ENCODE peak calls at places on chromosomes 5 and 9, in eight cellular contexts. Z is transverse colon, R is psoas muscle, E is Peyer's patch, D is lung, B is adrenal gland, L is right lobe of liver, K is colonic mucosa. U is an unnamed sample.

GRCh38 chr9:117355542-117355941 is 59.3 kb downstream of the ASTN2 start:
- DNase-seq in Z (no peak), R (no peak), E (no peak), D (no peak), B (no peak), L (no peak), K (no peak), U (no peak)

GRCh38 chr5:142685418-142686209 is at the start of gene FGF1:
- DNase-seq in Z (no peak), R (no peak), E (no peak), D (no peak), B (no peak), L (no peak), K (no peak), U (peak)

GRCh38 chr5:133853972-133854371 is 114.5 kb downstream of the C5orf15 start:
- DNase-seq in Z (no peak), R (no peak), E (no peak), D (no peak), B (no peak), L (no peak), K (no peak), U (no peak)

GRCh38 chr5:175826980-175827379 is 44.4 kb upstream of the CPLX2 start:
- DNase-seq in Z (no peak), R (no peak), E (no peak), D (no peak), B (no peak), L (no peak), K (no peak), U (no peak)

GRCh38 chr9:136538599-136539426 is 7.0 kb downstream of the NOTCH1 start:
- DNase-seq in Z (peak), R (no peak), E (peak), D (no peak), B (peak), L (no peak), K (peak), U (no peak)

GRCh38 chr5:153960269-153961215 is 78.2 kb downstream of the FAM114A2 start:
- DNase-seq in Z (no peak), R (no peak), E (no peak), D (no peak), B (no peak), L (no peak), K (no peak), U (no peak)

GRCh38 chr9:126126012-126126411 is 200.6 kb upstream of the MVB12B start:
- DNase-seq in Z (no peak), R (no peak), E (no peak), D (peak), B (no peak), L (peak), K (no peak), U (no peak)

GRCh38 chr5:73486119-73486899 is 11.9 kb upstream of the BTF3 start:
- DNase-seq in Z (no peak), R (no peak), E (no peak), D (no peak), B (no peak), L (no peak), K (no peak), U (no peak)

GRCh38 chr5:140563554-140563953 is 844 bp downstream of the APBB3 start:
- DNase-seq in Z (peak), R (no peak), E (no peak), D (no peak), B (no peak), L (no peak), K (no peak), U (no peak)

GRCh38 chr5:135232958-135233357 is 166.1 kb downstream of the MACROH2A1 start:
- DNase-seq in Z (no peak), R (peak), E (no peak), D (no peak), B (peak), L (no peak), K (no peak), U (peak)

GRCh38 chr5:59525310-59525709 is 368.2 kb downstream of the PDE4D start:
- DNase-seq in Z (no peak), R (no peak), E (no peak), D (no peak), B (no peak), L (no peak), K (no peak), U (no peak)

GRCh38 chr9:110668528-110669167 is at the start of gene MUSK:
- DNase-seq in Z (no peak), R (no peak), E (no peak), D (no peak), B (no peak), L (no peak), K (no peak), U (no peak)

GRCh38 chr9:134883040-134883782 is 2.6 kb downstream of the FCN2 start:
- DNase-seq in Z (no peak), R (no peak), E (no peak), D (no peak), B (peak), L (no peak), K (no peak), U (no peak)

GRCh38 chr9:134879664-134880483 is 736 bp upstream of the FCN2 start:
- DNase-seq in Z (no peak), R (no peak), E (peak), D (no peak), B (peak), L (peak), K (no peak), U (no peak)

GRCh38 chr9:134882204-134882785 is 1.7 kb downstream of the FCN2 start:
- DNase-seq in Z (no peak), R (no peak), E (no peak), D (no peak), B (no peak), L (no peak), K (no peak), U (no peak)

GRCh38 chr9:134880484-134881312 is at the start of gene FCN2:
- DNase-seq in Z (no peak), R (no peak), E (no peak), D (no peak), B (peak), L (no peak), K (no peak), U (no peak)

DNA sequence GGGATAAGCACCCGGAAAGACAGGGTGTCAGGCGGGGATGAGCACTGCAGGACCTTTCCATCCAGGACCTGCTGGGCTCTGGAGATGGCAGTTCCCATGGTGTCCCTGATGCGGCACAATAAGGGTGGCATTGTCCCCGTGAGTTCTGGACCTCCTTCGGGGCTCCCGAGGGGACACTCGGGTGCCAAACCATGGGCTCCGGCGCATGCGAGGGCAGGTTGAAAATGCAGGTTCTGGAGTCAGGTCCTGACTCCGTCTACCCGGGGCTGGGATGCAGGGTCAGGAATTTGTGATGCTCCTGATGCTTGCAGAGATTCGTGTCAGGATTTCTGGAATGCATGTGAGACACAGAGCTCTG is 682 bp downstream of the FCN2 start:
- DNase-seq in Z (no peak), R (no peak), E (no peak), D (no peak), B (peak), L (no peak), K (no peak), U (no peak)
- TF ChIP-seq CTCF in Z (no peak), R (no peak), E (no peak), D (no peak), B (no peak), L (no peak), K (no peak), U (no peak)

GRCh38 chr9:127796899-127797370 is 5.7 kb upstream of the FPGS start:
- DNase-seq in Z (no peak), R (no peak), E (peak), D (no peak), B (no peak), L (no peak), K (no peak), U (no peak)
- H3K27ac ChIP-seq in Z (peak), R (peak), E (peak), D (peak), B (peak), L (peak), K (no peak), U (no peak)

GRCh38 chr5:38445374-38446028 is 110.9 kb downstream of the LIFR start:
- DNase-seq in Z (no peak), R (peak), E (no peak), D (no peak), B (no peak), L (no peak), K (no peak), U (no peak)
- H3K4me3 ChIP-seq in Z (no peak), R (peak), E (no peak), D (no peak), B (no peak), L (no peak), K (no peak), U (no peak)

GRCh38 chr9:20271107-20271506 is 351.2 kb downstream of the MLLT3 start:
- DNase-seq in Z (no peak), R (no peak), E (no peak), D (no peak), B (no peak), L (no peak), K (no peak), U (no peak)
- TF ChIP-seq CTCF in Z (no peak), R (no peak), E (no peak), D (no peak), B (no peak), L (no peak), K (no peak), U (no peak)

GRCh38 chr9:89179920-89180667 is 1.5 kb upstream of the SHC3 start:
- DNase-seq in Z (peak), R (peak), E (peak), D (peak), B (peak), L (peak), K (peak), U (peak)

GRCh38 chr9:89177021-89177400 is 1.6 kb downstream of the SHC3 start:
- DNase-seq in Z (no peak), R (no peak), E (no peak), D (no peak), B (no peak), L (no peak), K (no peak), U (no peak)

GRCh38 chr9:89179535-89179919 is 909 bp upstream of the SHC3 start:
- DNase-seq in Z (no peak), R (no peak), E (no peak), D (no peak), B (no peak), L (no peak), K (no peak), U (no peak)

GRCh38 chr9:89177401-89178161 is 1.0 kb downstream of the SHC3 start:
- DNase-seq in Z (no peak), R (no peak), E (no peak), D (no peak), B (peak), L (no peak), K (no peak), U (no peak)

DNA sequence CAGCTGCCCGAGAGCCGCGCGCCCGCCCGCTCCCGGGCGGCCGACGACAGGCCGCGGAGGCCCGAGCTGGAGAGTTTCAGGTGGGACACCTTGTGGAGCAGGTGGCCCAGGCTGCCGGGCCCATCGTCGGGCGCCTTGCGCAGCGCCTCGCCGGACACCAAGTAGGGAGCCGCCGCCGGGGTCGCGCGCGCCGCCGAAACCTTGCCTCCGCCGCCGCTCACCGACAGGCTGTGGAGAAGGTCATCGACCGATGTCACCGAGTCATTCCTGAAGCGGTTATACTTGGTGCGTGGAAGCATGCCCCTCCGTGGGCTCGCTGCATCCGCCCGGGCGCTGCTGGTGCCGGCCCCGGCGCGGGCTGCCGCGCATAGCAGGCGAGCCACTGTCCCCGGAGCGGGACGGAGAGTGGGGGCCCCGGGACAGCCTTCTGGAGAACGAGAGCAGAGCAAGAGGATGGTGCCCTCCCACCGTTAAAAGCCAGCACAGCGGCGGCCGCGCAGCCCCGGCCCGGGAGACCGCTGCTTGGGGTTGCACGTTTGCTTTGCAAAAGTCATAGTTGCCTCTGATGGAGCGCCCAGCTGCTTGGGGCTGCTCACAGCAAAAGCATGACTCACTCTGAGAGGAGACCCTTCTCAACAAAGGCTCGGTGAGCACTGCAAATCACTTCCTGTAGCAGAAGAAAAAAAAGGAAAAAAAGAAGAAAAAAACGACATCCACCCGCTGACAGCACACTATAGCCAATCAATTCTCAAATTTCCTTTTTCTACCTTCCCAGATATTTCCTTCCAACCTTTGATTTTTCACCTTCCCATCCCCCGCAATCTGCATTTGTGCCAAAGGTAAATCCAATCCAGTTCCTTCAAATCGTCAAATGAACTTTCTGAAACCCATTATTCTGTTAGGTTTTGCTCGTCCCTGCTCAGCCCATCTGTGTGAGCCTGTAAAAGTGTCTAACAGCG is at the start of gene SHC3:
- DNase-seq in Z (no peak), R (no peak), E (no peak), D (no peak), B (peak), L (no peak), K (no peak), U (no peak)
- H3K27ac ChIP-seq in Z (peak), R (peak), E (peak), D (peak), B (peak), L (peak), K (peak), U (peak)

DNA sequence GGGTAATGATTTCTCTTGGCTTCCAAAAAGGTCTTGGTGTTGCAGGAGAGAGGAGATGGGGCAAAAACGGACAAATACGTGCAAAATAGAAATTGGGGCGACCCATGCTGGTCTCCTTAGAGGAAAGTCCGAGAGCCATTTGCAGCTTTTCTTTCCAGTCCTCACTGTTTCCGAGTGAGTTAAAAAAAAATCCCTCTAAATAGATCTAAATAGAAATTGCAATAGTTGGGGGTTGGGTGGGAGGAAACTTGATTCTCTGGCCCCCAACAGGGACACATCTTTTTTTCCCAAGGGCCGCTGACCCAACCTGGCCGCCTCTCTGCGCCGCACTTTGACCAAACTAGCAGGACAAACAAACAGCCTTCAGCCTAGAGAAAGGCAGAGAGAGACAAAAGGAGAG is 2.8 kb upstream of the NKX2-5 start:
- DNase-seq in Z (no peak), R (no peak), E (no peak), D (no peak), B (no peak), L (no peak), K (no peak), U (no peak)
- H3K4me3 ChIP-seq in Z (no peak), R (peak), E (no peak), D (no peak), B (no peak), L (no peak), K (no peak), U (no peak)

DNA sequence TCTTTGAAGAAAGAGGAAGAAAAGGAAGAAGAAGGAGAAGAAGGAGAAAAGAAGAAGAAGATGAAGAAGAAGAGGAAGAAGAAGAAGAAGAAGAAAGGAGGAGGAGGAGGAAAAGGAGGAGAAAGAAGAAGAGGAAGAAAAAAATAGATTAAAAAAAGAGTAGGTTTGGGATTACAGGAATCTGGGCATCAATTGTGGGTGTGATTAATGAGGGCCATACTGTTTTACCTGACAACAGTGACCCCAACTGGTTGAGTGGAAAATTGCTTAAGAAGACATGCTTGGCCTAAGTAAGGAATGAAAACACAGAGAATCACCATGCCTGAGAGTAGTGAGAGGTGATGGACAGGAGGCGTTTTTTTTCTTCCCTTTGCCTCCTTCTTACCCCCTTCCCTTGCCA is 114.6 kb downstream of the FAM170A start:
- DNase-seq in Z (no peak), R (no peak), E (no peak), D (no peak), B (no peak), L (no peak), K (peak), U (no peak)
- TF ChIP-seq CTCF in Z (peak), R (no peak), E (no peak), D (no peak), B (no peak), L (peak), K (peak), U (peak)

U was measured in RWPE2.